ENCODE peak calls at places on chromosomes 1 and 21, in ten cellular contexts. One of them, this sample, is unnamed.

GRCh38 chr21:23740463-23740862 is 1866.8 kb downstream of the MRPL39 start:
- DNase-seq in fibroblast of pulmonary artery: no peak
- DNase-seq in body of pancreas: no peak
- DNase-seq in AG04449: no peak
- DNase-seq in astrocyte of the spinal cord: no peak
- DNase-seq in heart right ventricle: no peak
- DNase-seq in fibroblast of mammary gland: no peak
- DNase-seq in CD8-positive, alpha-beta T cell: no peak
- DNase-seq in HL-60: no peak
- DNase-seq in MM.1S: no peak
- DNase-seq in this sample: no peak

GRCh38 chr1:89198500-89199072 is at the start of gene GBP4:
- DNase-seq in body of pancreas: peak; percentile 21
- DNase-seq in CD8-positive, alpha-beta T cell: peak; percentile 74
- DNase-seq in MM.1S: peak; percentile 70
- DNase-seq in astrocyte of the spinal cord: peak; percentile 9
- DNase-seq in fibroblast of mammary gland: peak; percentile 11
- DNase-seq in heart right ventricle: peak; percentile 53
- DNase-seq in HL-60: no peak
- DNase-seq in AG04449: no peak
- DNase-seq in fibroblast of pulmonary artery: peak; percentile 64
- DNase-seq in this sample: peak; percentile 23

GRCh38 chr1:230917284-230918135 is 49.2 kb upstream of the C1orf198 start:
- DNase-seq in body of pancreas: peak; percentile 92
- DNase-seq in fibroblast of pulmonary artery: peak; percentile 81
- DNase-seq in heart right ventricle: peak; percentile 74
- DNase-seq in HL-60: peak; percentile 17
- DNase-seq in CD8-positive, alpha-beta T cell: peak; percentile 82
- DNase-seq in MM.1S: peak; percentile 81
- DNase-seq in AG04449: no peak
- DNase-seq in fibroblast of mammary gland: peak; percentile 77
- DNase-seq in astrocyte of the spinal cord: peak; percentile 68
- DNase-seq in this sample: peak; percentile 57

GRCh38 chr1:200376521-200376920 is 33.3 kb downstream of the ZNF281 start:
- DNase-seq in body of pancreas: no peak
- DNase-seq in astrocyte of the spinal cord: no peak
- DNase-seq in HL-60: no peak
- DNase-seq in CD8-positive, alpha-beta T cell: no peak
- DNase-seq in AG04449: no peak
- DNase-seq in MM.1S: no peak
- DNase-seq in fibroblast of mammary gland: peak; percentile 31
- DNase-seq in heart right ventricle: no peak
- DNase-seq in fibroblast of pulmonary artery: no peak
- DNase-seq in this sample: no peak

GRCh38 chr1:95503371-95504145 is 269.5 kb downstream of the RWDD3 start:
- DNase-seq in body of pancreas: no peak
- DNase-seq in AG04449: no peak
- DNase-seq in fibroblast of pulmonary artery: no peak
- DNase-seq in MM.1S: no peak
- DNase-seq in HL-60: no peak
- DNase-seq in fibroblast of mammary gland: no peak
- DNase-seq in heart right ventricle: no peak
- DNase-seq in CD8-positive, alpha-beta T cell: no peak
- DNase-seq in astrocyte of the spinal cord: no peak
- DNase-seq in this sample: no peak

GRCh38 chr1:199821029-199821779 is 206.3 kb upstream of the NR5A2 start:
- DNase-seq in AG04449: no peak
- DNase-seq in CD8-positive, alpha-beta T cell: no peak
- DNase-seq in fibroblast of mammary gland: no peak
- DNase-seq in fibroblast of pulmonary artery: no peak
- DNase-seq in astrocyte of the spinal cord: no peak
- DNase-seq in body of pancreas: no peak
- DNase-seq in HL-60: no peak
- DNase-seq in heart right ventricle: no peak
- DNase-seq in MM.1S: no peak
- DNase-seq in this sample: no peak

GRCh38 chr1:40438391-40439015 is 11.8 kb upstream of the ZFP69B start:
- DNase-seq in AG04449: no peak
- DNase-seq in fibroblast of pulmonary artery: peak; percentile 56
- DNase-seq in HL-60: no peak
- DNase-seq in heart right ventricle: no peak
- DNase-seq in MM.1S: peak; percentile 25
- DNase-seq in body of pancreas: peak; percentile 20
- DNase-seq in astrocyte of the spinal cord: peak; percentile 15
- DNase-seq in CD8-positive, alpha-beta T cell: no peak
- DNase-seq in fibroblast of mammary gland: peak; percentile 44
- DNase-seq in this sample: peak; percentile 12

GRCh38 chr1:168110896-168111545 is 25.7 kb downstream of the GPR161 start:
- DNase-seq in fibroblast of mammary gland: peak; percentile 52
- DNase-seq in fibroblast of pulmonary artery: peak; percentile 71
- DNase-seq in body of pancreas: no peak
- DNase-seq in CD8-positive, alpha-beta T cell: no peak
- DNase-seq in AG04449: no peak
- DNase-seq in heart right ventricle: no peak
- DNase-seq in astrocyte of the spinal cord: no peak
- DNase-seq in HL-60: no peak
- DNase-seq in MM.1S: no peak
- DNase-seq in this sample: peak; percentile 8

GRCh38 chr21:32604484-32604883 is 7.7 kb downstream of the CFAP298 start:
- DNase-seq in AG04449: no peak
- DNase-seq in fibroblast of mammary gland: no peak
- DNase-seq in fibroblast of pulmonary artery: no peak
- DNase-seq in CD8-positive, alpha-beta T cell: no peak
- DNase-seq in MM.1S: no peak
- DNase-seq in astrocyte of the spinal cord: no peak
- DNase-seq in heart right ventricle: no peak
- DNase-seq in HL-60: no peak
- DNase-seq in body of pancreas: no peak
- DNase-seq in this sample: no peak

GRCh38 chr1:28123461-28123961 is 35.1 kb upstream of the EYA3 start:
- DNase-seq in CD8-positive, alpha-beta T cell: no peak
- DNase-seq in AG04449: no peak
- DNase-seq in heart right ventricle: no peak
- DNase-seq in HL-60: peak; percentile 89
- DNase-seq in fibroblast of pulmonary artery: peak; percentile 90
- DNase-seq in MM.1S: no peak
- DNase-seq in body of pancreas: peak; percentile 21
- DNase-seq in astrocyte of the spinal cord: peak; percentile 76
- DNase-seq in fibroblast of mammary gland: peak; percentile 88
- DNase-seq in this sample: peak; percentile 78

GRCh38 chr1:171279678-171280077 is 31.4 kb downstream of the FMO1 start:
- DNase-seq in HL-60: no peak
- DNase-seq in AG04449: no peak
- DNase-seq in MM.1S: no peak
- DNase-seq in fibroblast of pulmonary artery: no peak
- DNase-seq in astrocyte of the spinal cord: no peak
- DNase-seq in body of pancreas: no peak
- DNase-seq in fibroblast of mammary gland: no peak
- DNase-seq in CD8-positive, alpha-beta T cell: no peak
- DNase-seq in heart right ventricle: no peak
- DNase-seq in this sample: no peak

GRCh38 chr1:198556969-198557368 is 16.5 kb upstream of the ATP6V1G3 start:
- DNase-seq in body of pancreas: peak; percentile 56
- DNase-seq in MM.1S: peak; percentile 86
- DNase-seq in fibroblast of pulmonary artery: no peak
- DNase-seq in astrocyte of the spinal cord: no peak
- DNase-seq in CD8-positive, alpha-beta T cell: peak; percentile 78
- DNase-seq in heart right ventricle: peak; percentile 45
- DNase-seq in AG04449: no peak
- DNase-seq in HL-60: peak; percentile 58
- DNase-seq in fibroblast of mammary gland: no peak
- DNase-seq in this sample: peak; percentile 86

GRCh38 chr1:198549863-198550262 is 9.4 kb upstream of the ATP6V1G3 start:
- DNase-seq in body of pancreas: no peak
- DNase-seq in fibroblast of mammary gland: no peak
- DNase-seq in heart right ventricle: no peak
- DNase-seq in MM.1S: peak; percentile 65
- DNase-seq in AG04449: no peak
- DNase-seq in HL-60: no peak
- DNase-seq in astrocyte of the spinal cord: no peak
- DNase-seq in fibroblast of pulmonary artery: no peak
- DNase-seq in CD8-positive, alpha-beta T cell: no peak
- DNase-seq in this sample: no peak

GRCh38 chr1:198558402-198558801 is 17.9 kb upstream of the ATP6V1G3 start:
- DNase-seq in astrocyte of the spinal cord: no peak
- DNase-seq in fibroblast of mammary gland: no peak
- DNase-seq in MM.1S: no peak
- DNase-seq in heart right ventricle: no peak
- DNase-seq in fibroblast of pulmonary artery: no peak
- DNase-seq in body of pancreas: no peak
- DNase-seq in CD8-positive, alpha-beta T cell: no peak
- DNase-seq in HL-60: no peak
- DNase-seq in AG04449: no peak
- DNase-seq in this sample: no peak

GRCh38 chr1:198548890-198549289 is 8.4 kb upstream of the ATP6V1G3 start:
- DNase-seq in fibroblast of mammary gland: no peak
- DNase-seq in body of pancreas: no peak
- DNase-seq in HL-60: no peak
- DNase-seq in astrocyte of the spinal cord: no peak
- DNase-seq in heart right ventricle: no peak
- DNase-seq in MM.1S: no peak
- DNase-seq in AG04449: no peak
- DNase-seq in CD8-positive, alpha-beta T cell: no peak
- DNase-seq in fibroblast of pulmonary artery: no peak
- DNase-seq in this sample: no peak

GRCh38 chr1:198553017-198553416 is 12.5 kb upstream of the ATP6V1G3 start:
- DNase-seq in CD8-positive, alpha-beta T cell: no peak
- DNase-seq in body of pancreas: no peak
- DNase-seq in astrocyte of the spinal cord: no peak
- DNase-seq in AG04449: no peak
- DNase-seq in HL-60: no peak
- DNase-seq in heart right ventricle: no peak
- DNase-seq in MM.1S: no peak
- DNase-seq in fibroblast of mammary gland: no peak
- DNase-seq in fibroblast of pulmonary artery: no peak
- DNase-seq in this sample: no peak
- TF ChIP-seq CTCF in CD8-positive, alpha-beta T cell: no peak
- TF ChIP-seq CTCF in body of pancreas: no peak
- TF ChIP-seq CTCF in astrocyte of the spinal cord: no peak
- TF ChIP-seq CTCF in AG04449: no peak
- TF ChIP-seq CTCF in HL-60: no peak
- TF ChIP-seq CTCF in heart right ventricle: no peak
- TF ChIP-seq CTCF in MM.1S: peak; percentile 24
- TF ChIP-seq CTCF in fibroblast of mammary gland: no peak
- TF ChIP-seq CTCF in fibroblast of pulmonary artery: no peak
- TF ChIP-seq CTCF in this sample: no peak

DNA sequence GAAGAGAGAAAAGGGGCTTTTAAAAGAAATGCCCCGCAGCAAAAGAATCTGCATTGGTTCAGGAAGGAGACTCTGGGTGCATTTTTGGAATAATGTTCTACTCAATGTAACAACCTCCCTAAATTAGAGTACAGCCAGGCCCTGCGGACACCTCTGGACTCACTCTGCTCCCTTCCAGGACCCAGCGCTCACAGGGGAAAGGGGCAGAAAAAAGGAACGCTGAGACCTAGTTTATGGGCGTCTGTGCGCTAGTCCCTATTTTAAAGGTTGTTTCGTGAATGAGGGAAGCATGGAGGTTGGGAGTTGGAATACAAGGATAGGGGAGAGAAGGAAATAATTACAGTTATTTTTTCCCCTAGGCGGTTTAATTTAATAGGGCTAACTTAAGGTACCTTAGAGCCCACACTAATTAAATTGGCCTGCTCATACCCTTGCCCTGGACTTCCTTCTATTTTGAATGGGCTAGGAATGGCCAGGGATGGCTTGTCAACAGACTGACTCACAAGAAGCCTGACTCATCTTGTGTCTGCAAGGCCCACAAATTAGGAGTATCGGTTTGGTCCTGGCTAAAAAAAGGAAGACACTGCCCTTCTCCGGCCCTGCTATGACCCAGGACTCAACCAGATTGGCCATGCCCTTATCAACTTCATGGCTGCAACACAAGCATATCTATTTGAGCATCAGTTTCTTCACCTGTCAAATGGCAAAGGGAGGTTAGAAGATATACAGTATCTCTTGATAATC is 1.9 kb upstream of the SSBP3 start:
- DNase-seq in fibroblast of pulmonary artery: peak; percentile 78
- DNase-seq in HL-60: no peak
- DNase-seq in fibroblast of mammary gland: peak; percentile 93
- DNase-seq in CD8-positive, alpha-beta T cell: no peak
- DNase-seq in body of pancreas: peak; percentile 57
- DNase-seq in AG04449: peak; percentile 65
- DNase-seq in heart right ventricle: no peak
- DNase-seq in astrocyte of the spinal cord: peak; percentile 81
- DNase-seq in MM.1S: peak; percentile 10
- DNase-seq in this sample: peak; percentile 87
- H3K4me3 ChIP-seq in fibroblast of pulmonary artery: no peak overlapping the region
- H3K4me3 ChIP-seq in HL-60: no peak overlapping the region
- H3K4me3 ChIP-seq in fibroblast of mammary gland: no peak overlapping the region
- H3K4me3 ChIP-seq in CD8-positive, alpha-beta T cell: peak overlapping the region; percentile 88
- H3K4me3 ChIP-seq in body of pancreas: no peak overlapping the region
- H3K4me3 ChIP-seq in AG04449: no peak overlapping the region
- H3K4me3 ChIP-seq in heart right ventricle: no peak overlapping the region
- H3K4me3 ChIP-seq in astrocyte of the spinal cord: no peak overlapping the region
- H3K4me3 ChIP-seq in MM.1S: no peak overlapping the region
- H3K4me3 ChIP-seq in this sample: no peak overlapping the region

DNA sequence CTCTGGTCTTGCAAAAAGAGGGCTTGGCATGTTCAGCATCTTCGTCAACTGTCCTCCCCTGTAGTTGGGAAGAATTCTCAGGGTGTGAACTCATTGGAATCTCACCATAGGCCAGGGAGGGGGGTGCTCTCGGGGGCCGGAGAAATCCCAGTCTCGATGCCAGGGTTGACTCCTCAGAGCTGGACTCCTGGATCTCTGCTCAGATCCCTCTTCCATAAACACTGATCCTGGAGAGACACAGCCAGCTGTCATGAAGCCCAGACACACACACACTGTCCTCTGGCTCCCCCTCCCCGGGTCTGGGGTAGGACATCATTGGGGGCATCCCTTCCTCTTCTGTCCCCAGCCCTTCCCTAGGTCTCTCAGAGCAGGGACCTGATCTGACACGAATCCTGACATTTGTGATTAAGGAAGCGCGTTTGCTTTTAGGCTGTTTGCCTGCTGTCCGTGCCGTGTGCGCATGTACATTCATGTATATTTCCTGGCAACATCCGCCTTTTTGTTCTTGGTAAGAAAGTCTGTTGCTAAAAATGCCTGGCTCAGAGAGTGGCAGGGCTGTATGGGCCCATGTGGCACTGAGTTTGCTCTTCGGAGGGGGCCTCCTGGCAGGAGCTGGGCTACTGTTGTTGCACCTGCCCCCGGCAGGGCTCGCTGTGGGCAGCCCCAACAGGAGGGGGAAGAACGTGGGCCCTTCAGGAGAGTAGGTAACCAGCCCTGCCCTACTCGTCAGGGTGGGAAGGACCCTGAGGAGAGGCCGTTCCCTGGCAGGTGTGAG is 45.4 kb upstream of the SELENON start:
- DNase-seq in MM.1S: no peak
- DNase-seq in fibroblast of pulmonary artery: no peak
- DNase-seq in CD8-positive, alpha-beta T cell: peak; percentile 60
- DNase-seq in HL-60: no peak
- DNase-seq in AG04449: no peak
- DNase-seq in body of pancreas: no peak
- DNase-seq in heart right ventricle: no peak
- DNase-seq in fibroblast of mammary gland: no peak
- DNase-seq in astrocyte of the spinal cord: no peak
- DNase-seq in this sample: no peak
- TF ChIP-seq CTCF in MM.1S: no peak
- TF ChIP-seq CTCF in fibroblast of pulmonary artery: no peak
- TF ChIP-seq CTCF in CD8-positive, alpha-beta T cell: peak; percentile 29
- TF ChIP-seq CTCF in HL-60: no peak
- TF ChIP-seq CTCF in AG04449: no peak
- TF ChIP-seq CTCF in body of pancreas: no peak
- TF ChIP-seq CTCF in heart right ventricle: no peak
- TF ChIP-seq CTCF in fibroblast of mammary gland: no peak
- TF ChIP-seq CTCF in astrocyte of the spinal cord: no peak
- TF ChIP-seq CTCF in this sample: no peak

GRCh38 chr1:2053217-2053616 is 3.0 kb downstream of the PRKCZ start:
- DNase-seq in astrocyte of the spinal cord: no peak
- DNase-seq in fibroblast of mammary gland: no peak
- DNase-seq in MM.1S: no peak
- DNase-seq in HL-60: no peak
- DNase-seq in body of pancreas: no peak
- DNase-seq in CD8-positive, alpha-beta T cell: no peak
- DNase-seq in heart right ventricle: no peak
- DNase-seq in fibroblast of pulmonary artery: no peak
- DNase-seq in AG04449: no peak
- DNase-seq in this sample: no peak
- H3K4me3 ChIP-seq in astrocyte of the spinal cord: no peak overlapping the region
- H3K4me3 ChIP-seq in fibroblast of mammary gland: no peak overlapping the region
- H3K4me3 ChIP-seq in MM.1S: no peak overlapping the region
- H3K4me3 ChIP-seq in HL-60: no peak overlapping the region
- H3K4me3 ChIP-seq in body of pancreas: no peak overlapping the region
- H3K4me3 ChIP-seq in CD8-positive, alpha-beta T cell: no peak overlapping the region
- H3K4me3 ChIP-seq in heart right ventricle: no peak overlapping the region
- H3K4me3 ChIP-seq in fibroblast of pulmonary artery: no peak overlapping the region
- H3K4me3 ChIP-seq in AG04449: no peak overlapping the region
- H3K4me3 ChIP-seq in this sample: no peak overlapping the region

This sample was measured in AG10803.